ENCODE peak calls at places on chromosomes 1 and 21, in eight cellular contexts. One of them, this sample, is unnamed.

GRCh38 chr1:162854245-162854860 is 6.6 kb downstream of the CCDC190 start:
- DNase-seq in globus pallidus: peak; percentile 48
- DNase-seq in uterus: peak; percentile 45
- DNase-seq in posterior cingulate gyrus: peak; percentile 91
- DNase-seq in ovary: peak; percentile 57
- DNase-seq in fibroblast of mammary gland: peak; percentile 87
- DNase-seq in activated CD8-positive, alpha-beta memory T cell treated with anti-CD3 and anti-CD28 coated beads, Interleukin-2, amount 50 U/mL, for 4 hours: peak; percentile 40
- DNase-seq in renal cortical epithelial cell: peak; percentile 78
- DNase-seq in this sample: no peak

GRCh38 chr1:46246548-46247432 is 773 bp upstream of the RAD54L start:
- DNase-seq in globus pallidus: no peak
- DNase-seq in uterus: no peak
- DNase-seq in posterior cingulate gyrus: peak; percentile 88
- DNase-seq in ovary: peak; percentile 70
- DNase-seq in fibroblast of mammary gland: peak; percentile 49
- DNase-seq in activated CD8-positive, alpha-beta memory T cell treated with anti-CD3 and anti-CD28 coated beads, Interleukin-2, amount 50 U/mL, for 4 hours: peak; percentile 68
- DNase-seq in renal cortical epithelial cell: peak; percentile 25
- DNase-seq in this sample: no peak

GRCh38 chr21:45471229-45472052 is 66.5 kb downstream of the COL18A1 start:
- DNase-seq in globus pallidus: no peak
- DNase-seq in uterus: peak; percentile 69
- DNase-seq in posterior cingulate gyrus: peak; percentile 85
- DNase-seq in ovary: no peak
- DNase-seq in fibroblast of mammary gland: peak; percentile 94
- DNase-seq in activated CD8-positive, alpha-beta memory T cell treated with anti-CD3 and anti-CD28 coated beads, Interleukin-2, amount 50 U/mL, for 4 hours: no peak
- DNase-seq in renal cortical epithelial cell: peak; percentile 92
- DNase-seq in this sample: no peak

GRCh38 chr1:229558460-229559335 is at the start of gene ABCB10:
- DNase-seq in globus pallidus: peak; percentile 96
- DNase-seq in uterus: peak; percentile 94
- DNase-seq in posterior cingulate gyrus: peak; percentile 99
- DNase-seq in ovary: peak; percentile 94
- DNase-seq in fibroblast of mammary gland: peak; percentile 96
- DNase-seq in activated CD8-positive, alpha-beta memory T cell treated with anti-CD3 and anti-CD28 coated beads, Interleukin-2, amount 50 U/mL, for 4 hours: peak; percentile 87
- DNase-seq in renal cortical epithelial cell: peak; percentile 92
- DNase-seq in this sample: peak; percentile 98

GRCh38 chr1:154666051-154666793 is 58.2 kb upstream of the ADAR start:
- DNase-seq in globus pallidus: no peak
- DNase-seq in uterus: no peak
- DNase-seq in posterior cingulate gyrus: no peak
- DNase-seq in ovary: no peak
- DNase-seq in fibroblast of mammary gland: no peak
- DNase-seq in activated CD8-positive, alpha-beta memory T cell treated with anti-CD3 and anti-CD28 coated beads, Interleukin-2, amount 50 U/mL, for 4 hours: no peak
- DNase-seq in renal cortical epithelial cell: no peak
- DNase-seq in this sample: no peak

GRCh38 chr1:43573066-43573799 is 42.5 kb downstream of the PTPRF start:
- DNase-seq in globus pallidus: peak; percentile 74
- DNase-seq in uterus: no peak
- DNase-seq in posterior cingulate gyrus: peak; percentile 93
- DNase-seq in ovary: no peak
- DNase-seq in fibroblast of mammary gland: peak; percentile 15
- DNase-seq in activated CD8-positive, alpha-beta memory T cell treated with anti-CD3 and anti-CD28 coated beads, Interleukin-2, amount 50 U/mL, for 4 hours: no peak
- DNase-seq in renal cortical epithelial cell: no peak
- DNase-seq in this sample: no peak

GRCh38 chr1:17597651-17598050 is 58.2 kb downstream of the ARHGEF10L start:
- DNase-seq in globus pallidus: no peak
- DNase-seq in uterus: no peak
- DNase-seq in posterior cingulate gyrus: no peak
- DNase-seq in ovary: no peak
- DNase-seq in fibroblast of mammary gland: no peak
- DNase-seq in activated CD8-positive, alpha-beta memory T cell treated with anti-CD3 and anti-CD28 coated beads, Interleukin-2, amount 50 U/mL, for 4 hours: no peak
- DNase-seq in renal cortical epithelial cell: no peak
- DNase-seq in this sample: peak; percentile 58

GRCh38 chr1:2989976-2990375 is 31.3 kb upstream of the ACTRT2 start:
- DNase-seq in globus pallidus: no peak
- DNase-seq in uterus: no peak
- DNase-seq in posterior cingulate gyrus: peak; percentile 77
- DNase-seq in ovary: no peak
- DNase-seq in fibroblast of mammary gland: no peak
- DNase-seq in activated CD8-positive, alpha-beta memory T cell treated with anti-CD3 and anti-CD28 coated beads, Interleukin-2, amount 50 U/mL, for 4 hours: peak; percentile 10
- DNase-seq in renal cortical epithelial cell: no peak
- DNase-seq in this sample: peak; percentile 41

GRCh38 chr1:54163051-54163450 is 10.3 kb upstream of the CDCP2 start:
- DNase-seq in globus pallidus: no peak
- DNase-seq in uterus: no peak
- DNase-seq in posterior cingulate gyrus: peak; percentile 29
- DNase-seq in ovary: no peak
- DNase-seq in fibroblast of mammary gland: no peak
- DNase-seq in activated CD8-positive, alpha-beta memory T cell treated with anti-CD3 and anti-CD28 coated beads, Interleukin-2, amount 50 U/mL, for 4 hours: no peak
- DNase-seq in renal cortical epithelial cell: no peak
- DNase-seq in this sample: peak; percentile 23

GRCh38 chr1:189432761-189433160 is 1044.9 kb downstream of the BRINP3 start:
- DNase-seq in globus pallidus: no peak
- DNase-seq in uterus: no peak
- DNase-seq in posterior cingulate gyrus: no peak
- DNase-seq in ovary: no peak
- DNase-seq in fibroblast of mammary gland: no peak
- DNase-seq in activated CD8-positive, alpha-beta memory T cell treated with anti-CD3 and anti-CD28 coated beads, Interleukin-2, amount 50 U/mL, for 4 hours: no peak
- DNase-seq in renal cortical epithelial cell: no peak
- DNase-seq in this sample: no peak

GRCh38 chr1:205512059-205513045 is 7.9 kb downstream of the CDK18 start:
- DNase-seq in globus pallidus: peak; percentile 66
- DNase-seq in uterus: no peak
- DNase-seq in posterior cingulate gyrus: peak; percentile 86
- DNase-seq in ovary: no peak
- DNase-seq in fibroblast of mammary gland: no peak
- DNase-seq in activated CD8-positive, alpha-beta memory T cell treated with anti-CD3 and anti-CD28 coated beads, Interleukin-2, amount 50 U/mL, for 4 hours: no peak
- DNase-seq in renal cortical epithelial cell: no peak
- DNase-seq in this sample: no peak

GRCh38 chr1:9798236-9799130 is 25.3 kb downstream of the CLSTN1 start:
- DNase-seq in globus pallidus: no peak
- DNase-seq in uterus: peak; percentile 89
- DNase-seq in posterior cingulate gyrus: no peak
- DNase-seq in ovary: peak; percentile 35
- DNase-seq in fibroblast of mammary gland: peak; percentile 70
- DNase-seq in activated CD8-positive, alpha-beta memory T cell treated with anti-CD3 and anti-CD28 coated beads, Interleukin-2, amount 50 U/mL, for 4 hours: no peak
- DNase-seq in renal cortical epithelial cell: peak; percentile 51
- DNase-seq in this sample: peak; percentile 23

This sample was measured in upper lobe of right lung.